ENCODE peak calls at places on chromosomes 7 and 10, in seven cellular contexts. D, U, F, Q, W, V and E are unnamed samples.
A peak's percentile ranks its signal among the peaks of the same experiment; 100 is the strongest.

GRCh38 chr7:26686448-26686981 is 177.9 kb downstream of the SKAP2 start:
- DNase-seq in D (peak; percentile 31), U (peak; percentile 92), F (peak; percentile 66), Q (peak; percentile 88), W (peak; percentile 77), V (no peak), E (peak; percentile 72)

GRCh38 chr7:30252885-30253795 is 31.3 kb upstream of the ZNRF2 start:
- DNase-seq in D (no peak), U (no peak), F (no peak), Q (no peak), W (peak; percentile 9), V (no peak), E (no peak)

GRCh38 chr10:101493782-101494281 is 94.2 kb downstream of the POLL start:
- DNase-seq in D (no peak), U (no peak), F (no peak), Q (no peak), W (no peak), V (no peak), E (no peak)

GRCh38 chr10:110919349-110919931 is at the start of gene SHOC2:
- DNase-seq in D (no peak), U (no peak), F (peak; percentile 100), Q (no peak), W (peak; percentile 65), V (peak; percentile 80), E (no peak)

GRCh38 chr10:70324341-70324861 is 40.6 kb upstream of the NPFFR1 start:
- DNase-seq in D (peak; percentile 8), U (no peak), F (peak; percentile 60), Q (peak; percentile 29), W (no peak), V (no peak), E (no peak)

GRCh38 chr7:132465516-132465915 is 110.8 kb downstream of the PLXNA4 start:
- DNase-seq in D (no peak), U (no peak), F (no peak), Q (no peak), W (no peak), V (no peak), E (no peak)

GRCh38 chr10:122503004-122503403 is 41.7 kb downstream of the HTRA1 start:
- DNase-seq in D (no peak), U (no peak), F (no peak), Q (no peak), W (peak; percentile 82), V (no peak), E (no peak)

GRCh38 chr10:3747984-3748383 is 37.0 kb downstream of the KLF6 start:
- DNase-seq in D (no peak), U (no peak), F (no peak), Q (no peak), W (no peak), V (no peak), E (no peak)

GRCh38 chr10:1198453-1199344 is 142.5 kb downstream of the WDR37 start:
- DNase-seq in D (no peak), U (no peak), F (peak; percentile 59), Q (peak; percentile 65), W (no peak), V (peak; percentile 62), E (no peak)

GRCh38 chr10:92690211-92691041 is 671 bp downstream of the HHEX start:
- DNase-seq in D (peak; percentile 29), U (peak; percentile 69), F (peak; percentile 44), Q (peak; percentile 51), W (peak; percentile 21), V (peak; percentile 69), E (peak; percentile 84)

GRCh38 chr7:117811696-117812095 is 61.5 kb downstream of the CTTNBP2 start:
- DNase-seq in D (no peak), U (no peak), F (no peak), Q (no peak), W (no peak), V (no peak), E (no peak)
- H4K8ac ChIP-seq in D (no peak overlapping the region), U (no peak overlapping the region), F (no peak overlapping the region), Q (no peak overlapping the region), W (no peak overlapping the region), V (no peak overlapping the region), E (no peak overlapping the region)

GRCh38 chr7:29207023-29207422 is 12.4 kb downstream of the CHN2 start:
- DNase-seq in D (no peak), U (no peak), F (no peak), Q (no peak), W (no peak), V (no peak), E (no peak)
- H2BK120ac ChIP-seq in D (no peak overlapping the region), U (no peak overlapping the region), F (no peak overlapping the region), Q (no peak overlapping the region), W (no peak overlapping the region), V (no peak overlapping the region), E (no peak overlapping the region)

DNA sequence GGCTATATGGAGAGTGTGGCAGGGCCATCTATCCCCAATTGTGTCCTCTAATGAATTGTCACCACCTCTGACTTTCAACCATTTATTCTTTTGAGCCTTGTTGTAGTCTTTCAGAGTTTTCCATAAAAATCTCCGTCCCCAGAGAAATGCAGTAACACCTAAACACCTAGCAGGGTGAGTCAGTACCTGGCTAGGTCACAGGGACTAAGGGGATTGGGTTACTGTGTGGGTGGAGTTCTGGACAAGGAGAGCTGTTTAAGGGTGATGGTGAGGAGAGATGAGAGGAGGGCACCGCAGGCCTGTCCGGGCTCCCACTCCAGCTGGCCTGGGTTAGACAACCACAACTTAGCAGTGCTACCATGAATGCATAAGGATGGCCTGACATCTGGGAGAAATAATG is 186.2 kb upstream of the LYZL1 start:
- DNase-seq in D (no peak), U (no peak), F (no peak), Q (no peak), W (no peak), V (no peak), E (no peak)
- H4K8ac ChIP-seq in D (no peak overlapping the region), U (no peak overlapping the region), F (no peak overlapping the region), Q (no peak overlapping the region), W (peak overlapping the region; percentile 93), V (no peak overlapping the region), E (no peak overlapping the region)

DNA sequence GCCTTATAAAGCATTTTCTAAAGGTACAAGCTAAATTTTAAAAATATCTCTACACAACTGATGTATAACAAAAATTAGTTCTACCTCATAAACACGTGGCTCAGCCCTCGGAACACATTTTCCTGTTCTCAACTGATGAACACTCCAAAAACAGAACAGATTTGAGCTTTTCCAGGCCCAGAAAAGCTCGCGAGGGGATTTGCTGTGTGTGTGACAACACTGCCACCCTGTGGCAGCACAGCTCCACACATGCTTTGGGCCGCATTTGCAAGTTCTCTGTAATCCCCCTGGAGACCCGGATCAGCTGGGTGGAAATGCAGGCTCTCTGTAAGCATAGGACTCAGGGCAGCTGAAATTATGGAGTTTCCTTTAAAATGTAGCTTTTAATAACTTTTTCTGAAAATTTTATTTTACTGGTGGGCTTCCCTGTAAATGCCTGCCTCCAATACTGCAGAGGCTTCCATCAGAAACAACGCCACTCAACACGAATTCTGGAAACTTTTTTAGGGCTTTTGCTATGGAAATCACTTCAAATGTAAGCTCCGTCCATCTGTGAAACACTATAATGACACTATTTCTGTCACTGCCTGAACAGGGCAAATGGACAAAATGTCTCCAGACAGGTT is 155.5 kb downstream of the COBL start:
- DNase-seq in D (peak; percentile 74), U (peak; percentile 68), F (peak; percentile 80), Q (peak; percentile 84), W (peak; percentile 84), V (peak; percentile 80), E (peak; percentile 61)
- H2BK120ac ChIP-seq in D (no peak overlapping the region), U (no peak overlapping the region), F (no peak overlapping the region), Q (no peak overlapping the region), W (no peak overlapping the region), V (no peak overlapping the region), E (no peak overlapping the region)

GRCh38 chr7:91671245-91671644 is 209.3 kb downstream of the MTERF1 start:
- DNase-seq in D (no peak), U (no peak), F (no peak), Q (no peak), W (no peak), V (no peak), E (no peak)
- H4K8ac ChIP-seq in D (no peak overlapping the region), U (no peak overlapping the region), F (no peak overlapping the region), Q (no peak overlapping the region), W (no peak overlapping the region), V (no peak overlapping the region), E (no peak overlapping the region)

GRCh38 chr7:33550363-33550762 is 355.0 kb upstream of the BMPER start:
- DNase-seq in D (no peak), U (no peak), F (no peak), Q (no peak), W (no peak), V (no peak), E (no peak)

GRCh38 chr7:33556471-33556870 is 348.9 kb upstream of the BMPER start:
- DNase-seq in D (no peak), U (no peak), F (no peak), Q (no peak), W (no peak), V (no peak), E (no peak)

GRCh38 chr7:33550979-33551378 is 354.4 kb upstream of the BMPER start:
- DNase-seq in D (no peak), U (no peak), F (no peak), Q (no peak), W (no peak), V (no peak), E (no peak)

GRCh38 chr7:33554576-33554975 is 350.8 kb upstream of the BMPER start:
- DNase-seq in D (no peak), U (no peak), F (no peak), Q (no peak), W (no peak), V (no peak), E (no peak)

DNA sequence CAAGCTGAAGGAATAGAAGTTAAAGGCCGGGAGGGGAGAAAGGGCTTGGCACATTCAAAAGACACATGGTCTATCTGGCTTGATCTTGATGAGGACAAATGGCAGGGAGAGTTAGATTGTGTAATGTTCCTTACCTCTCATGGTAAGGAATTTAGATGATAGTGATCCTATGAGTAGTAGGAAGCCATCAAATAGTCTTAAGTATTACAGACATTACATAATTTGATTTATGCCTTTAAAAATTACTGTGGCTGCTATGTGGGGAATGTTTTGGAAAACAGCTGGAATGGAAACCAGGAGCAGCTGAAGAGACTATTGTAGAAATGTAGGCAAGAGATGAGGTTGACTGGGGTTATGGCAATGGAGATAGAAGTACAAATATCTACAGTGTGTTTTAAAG is 351.3 kb upstream of the BMPER start:
- DNase-seq in D (no peak), U (no peak), F (no peak), Q (no peak), W (peak; percentile 81), V (no peak), E (no peak)
- H2BK120ac ChIP-seq in D (no peak overlapping the region), U (no peak overlapping the region), F (no peak overlapping the region), Q (no peak overlapping the region), W (no peak overlapping the region), V (no peak overlapping the region), E (no peak overlapping the region)

GRCh38 chr10:119705434-119705831 is 20.4 kb upstream of the INPP5F start:
- DNase-seq in D (no peak), U (no peak), F (no peak), Q (no peak), W (no peak), V (no peak), E (no peak)
- H4K8ac ChIP-seq in D (no peak overlapping the region), U (no peak overlapping the region), F (no peak overlapping the region), Q (no peak overlapping the region), W (no peak overlapping the region), V (no peak overlapping the region), E (no peak overlapping the region)

GRCh38 chr7:102006695-102007094 is 189.3 kb downstream of the CUX1 start:
- DNase-seq in D (no peak), U (no peak), F (no peak), Q (no peak), W (no peak), V (no peak), E (no peak)
- H2BK120ac ChIP-seq in D (no peak overlapping the region), U (no peak overlapping the region), F (no peak overlapping the region), Q (no peak overlapping the region), W (no peak overlapping the region), V (no peak overlapping the region), E (no peak overlapping the region)